ENCODE peak calls at places on chromosomes 5 and 9, in six cellular contexts. A is stimulated activated CD4-positive, alpha-beta T cell treated with anti-CD3 and anti-CD28 coated beads, Interleukin-4, amount 100 ng/mL, for 48 hours; K is HTR-8/SVneo; C is uterus; H is small intestine; S is nucleus accumbens. J is an unnamed sample.
A peak's percentile ranks its signal among the peaks of the same experiment; 100 is the strongest.

GRCh38 chr5:34675857-34676256 is 19.7 kb downstream of the RAI14 start:
- DNase-seq in A (no peak), K (no peak), C (no peak), H (no peak), S (no peak), J (no peak)

GRCh38 chr9:28206280-28206679 is 633.0 kb upstream of the C9orf72 start:
- DNase-seq in A (no peak), K (no peak), C (no peak), H (no peak), S (no peak), J (no peak)

GRCh38 chr9:124450241-124450924 is at the start of gene ADGRD2:
- DNase-seq in A (no peak), K (no peak), C (no peak), H (no peak), S (no peak), J (peak; percentile 59)

GRCh38 chr9:90032296-90033029 is 427.7 kb downstream of the GADD45G start:
- DNase-seq in A (no peak), K (no peak), C (no peak), H (no peak), S (no peak), J (no peak)

GRCh38 chr5:32507738-32508434 is 63.3 kb upstream of the ZFR start:
- DNase-seq in A (no peak), K (no peak), C (peak; percentile 61), H (no peak), S (no peak), J (no peak)

GRCh38 chr5:124748687-124749594 is 2.5 kb upstream of the ZNF608 start:
- DNase-seq in A (no peak), K (peak; percentile 77), C (peak; percentile 61), H (peak; percentile 97), S (peak; percentile 83), J (peak; percentile 75)

GRCh38 chr9:131045300-131046092 is 36.5 kb downstream of the LAMC3 start:
- DNase-seq in A (peak; percentile 40), K (no peak), C (no peak), H (no peak), S (no peak), J (no peak)

GRCh38 chr9:134039386-134040175 is 14.3 kb downstream of the BRD3OS start:
- DNase-seq in A (no peak), K (no peak), C (no peak), H (no peak), S (no peak), J (no peak)

GRCh38 chr5:73494716-73495115 is 3.5 kb upstream of the BTF3 start:
- DNase-seq in A (no peak), K (no peak), C (no peak), H (no peak), S (no peak), J (no peak)

GRCh38 chr5:120655828-120656435 is 191.8 kb downstream of the PRR16 start:
- DNase-seq in A (no peak), K (no peak), C (no peak), H (peak; percentile 14), S (no peak), J (no peak)

GRCh38 chr5:60333103-60333502 is 366.9 kb downstream of the DEPDC1B start:
- DNase-seq in A (no peak), K (peak; percentile 28), C (no peak), H (no peak), S (no peak), J (no peak)

GRCh38 chr5:101590384-101590783 is 687.3 kb upstream of the ST8SIA4 start:
- DNase-seq in A (no peak), K (no peak), C (no peak), H (no peak), S (no peak), J (no peak)

GRCh38 chr9:35700942-35701341 is 11.2 kb upstream of the TPM2 start:
- DNase-seq in A (no peak), K (no peak), C (no peak), H (no peak), S (no peak), J (no peak)

GRCh38 chr9:70635790-70636189 is 221.3 kb upstream of the KLF9 start:
- DNase-seq in A (no peak), K (no peak), C (no peak), H (no peak), S (no peak), J (no peak)

GRCh38 chr9:22374021-22374420 is 72.6 kb upstream of the DMRTA1 start:
- DNase-seq in A (no peak), K (no peak), C (no peak), H (no peak), S (no peak), J (no peak)

GRCh38 chr9:123724211-123724831 is 205.6 kb downstream of the DENND1A start:
- DNase-seq in A (no peak), K (no peak), C (no peak), H (peak; percentile 17), S (no peak), J (no peak)

GRCh38 chr9:7665874-7666273 is 133.7 kb downstream of the DMAC1 start:
- DNase-seq in A (no peak), K (no peak), C (no peak), H (no peak), S (no peak), J (no peak)

GRCh38 chr9:108956627-108957026 is 22.4 kb downstream of the ABITRAM start:
- DNase-seq in A (no peak), K (no peak), C (no peak), H (no peak), S (no peak), J (no peak)

GRCh38 chr5:89421035-89421434 is 538.1 kb upstream of the MEF2C start:
- DNase-seq in A (no peak), K (no peak), C (no peak), H (peak; percentile 33), S (no peak), J (no peak)

GRCh38 chr5:16585028-16585667 is 31.6 kb downstream of the RETREG1 start:
- DNase-seq in A (no peak), K (no peak), C (no peak), H (peak; percentile 72), S (no peak), J (no peak)

GRCh38 chr5:170307575-170308465 is 10.2 kb upstream of the LCP2 start:
- DNase-seq in A (no peak), K (no peak), C (peak; percentile 87), H (peak; percentile 14), S (no peak), J (peak; percentile 77)

GRCh38 chr5:83145241-83145640 is 67.9 kb downstream of the XRCC4 start:
- DNase-seq in A (no peak), K (no peak), C (no peak), H (no peak), S (no peak), J (no peak)

GRCh38 chr5:161544350-161544765 is 2.2 kb downstream of the GABRB2 start:
- DNase-seq in A (no peak), K (no peak), C (no peak), H (peak; percentile 46), S (no peak), J (no peak)

GRCh38 chr5:36602711-36603321 is 3.6 kb upstream of the SLC1A3 start:
- DNase-seq in A (no peak), K (no peak), C (no peak), H (no peak), S (no peak), J (no peak)

GRCh38 chr9:15529566-15530324 is 19.0 kb upstream of the PSIP1 start:
- DNase-seq in A (no peak), K (no peak), C (no peak), H (no peak), S (no peak), J (no peak)

GRCh38 chr9:135973276-135974219 is 12.4 kb upstream of the UBAC1 start:
- DNase-seq in A (no peak), K (no peak), C (no peak), H (no peak), S (no peak), J (no peak)

GRCh38 chr5:109645591-109646236 is 44.0 kb upstream of the MAN2A1 start:
- DNase-seq in A (no peak), K (no peak), C (no peak), H (no peak), S (peak; percentile 42), J (no peak)

GRCh38 chr9:133777111-133777791 is 39.1 kb upstream of the SARDH start:
- DNase-seq in A (no peak), K (no peak), C (no peak), H (no peak), S (no peak), J (no peak)